ENCODE peak calls at places on chromosome 16, in five cellular contexts. T is T-helper 2 cell treated with Interferon-gamma antibody and Interleukin-4, amounts not matched to agents 5 μg/mL and 100 μg/mL, for 36 hours; B is RWPE1; V is T follicular helper cell; N is RPMI7951. A is an unnamed sample.

GRCh38 chr16:52633230-52633629 is 86.3 kb upstream of the TOX3 start:
- DNase-seq in N (no peak), T (no peak), V (no peak), B (no peak), A (no peak)

GRCh38 chr16:69276143-69277115 is 34.7 kb upstream of the VPS4A start:
- DNase-seq in T (no peak), V (no peak), B (no peak), N (peak), A (no peak)

GRCh38 chr16:642189-643049 is 791 bp downstream of the MCRIP2 start:
- DNase-seq in T (peak), V (no peak), B (no peak), N (peak), A (no peak)

GRCh38 chr16:71467810-71468209 is 5.8 kb upstream of the ZNF23 start:
- DNase-seq in T (no peak), B (peak), N (peak), V (peak), A (no peak)

GRCh38 chr16:1474471-1474795 is 395 bp downstream of the CLCN7 start:
- DNase-seq in B (peak), N (no peak), V (no peak), T (no peak), A (no peak)

GRCh38 chr16:68486671-68487495 is 38.6 kb upstream of the SMPD3 start:
- DNase-seq in V (no peak), T (no peak), B (no peak), N (no peak), A (no peak)

GRCh38 chr16:79543219-79543618 is 57.3 kb downstream of the MAF start:
- DNase-seq in N (no peak), B (no peak), T (no peak), V (no peak), A (no peak)

GRCh38 chr16:720990-721764 is at the start of gene ANTKMT:
- DNase-seq in T (peak), V (peak), B (peak), N (peak), A (peak)

GRCh38 chr16:10598157-10598556 is 17.8 kb upstream of the EMP2 start:
- DNase-seq in N (no peak), V (no peak), T (no peak), B (no peak), A (no peak)

GRCh38 chr16:87806608-87807546 is 41.1 kb upstream of the KLHDC4 start:
- DNase-seq in N (peak), B (peak), T (peak), V (no peak), A (peak)

GRCh38 chr16:85080923-85081498 is 31.3 kb downstream of the CIBAR2 start:
- DNase-seq in B (no peak), N (no peak), V (no peak), T (no peak), A (no peak)

GRCh38 chr16:54694651-54695050 is 236.0 kb upstream of the IRX5 start:
- DNase-seq in N (no peak), T (no peak), V (no peak), B (no peak), A (no peak)

GRCh38 chr16:87662254-87663204 is 60.2 kb downstream of the JPH3 start:
- DNase-seq in N (no peak), V (no peak), T (no peak), B (no peak), A (no peak)

GRCh38 chr16:64409762-64410161 is 712.1 kb downstream of the CDH11 start:
- DNase-seq in V (no peak), N (no peak), B (no peak), T (no peak), A (no peak)

A was measured in H54.